ENCODE peak calls at places on chromosomes 12 and 14, in six cellular contexts. P is HepG2, O is GM12891, S is K562, F is GM12878, Z is H1. U is an unnamed sample.

GRCh38 chr14:68590233-68590535 is 202.7 kb downstream of the ZFP36L1 start:
- DNase-seq in P (no peak), O (no peak), S (no peak), F (no peak), Z (no peak), U (no peak)

GRCh38 chr12:74337951-74338350 is 199.7 kb upstream of the ATXN7L3B start:
- DNase-seq in P (peak), O (no peak), S (no peak), F (no peak), Z (no peak), U (no peak)

GRCh38 chr12:106769546-106769945 is 4.9 kb upstream of the RIC8B start:
- DNase-seq in P (no peak), O (no peak), S (no peak), F (no peak), Z (no peak), U (no peak)

GRCh38 chr12:53070901-53071492 is 8.2 kb downstream of the SPRYD3 start:
- DNase-seq in P (no peak), O (no peak), S (no peak), F (no peak), Z (no peak), U (no peak)

GRCh38 chr12:70365648-70366518 is at the start of gene KCNMB4:
- DNase-seq in P (peak), O (peak), S (peak), F (peak), Z (peak), U (peak)

GRCh38 chr14:26008290-26008689 is 589.5 kb downstream of the NOVA1 start:
- DNase-seq in P (no peak), O (no peak), S (no peak), F (no peak), Z (peak), U (no peak)

GRCh38 chr14:63045234-63045611 is at the start of gene KCNH5:
- DNase-seq in P (no peak), O (peak), S (peak), F (no peak), Z (peak), U (peak)

GRCh38 chr12:121804417-121805111 is 755 bp downstream of the SETD1B start:
- DNase-seq in P (peak), O (no peak), S (peak), F (no peak), Z (no peak), U (no peak)

GRCh38 chr12:15897433-15897832 is 13.7 kb upstream of the DERA start:
- DNase-seq in P (no peak), O (no peak), S (no peak), F (no peak), Z (no peak), U (no peak)

GRCh38 chr12:25585021-25585523 is 32.0 kb upstream of the LMNTD1 start:
- DNase-seq in P (no peak), O (no peak), S (no peak), F (no peak), Z (no peak), U (no peak)

GRCh38 chr14:34064349-34064748 is 113.5 kb upstream of the EGLN3 start:
- DNase-seq in P (no peak), O (no peak), S (no peak), F (no peak), Z (no peak), U (no peak)

GRCh38 chr14:34065690-34066391 is 115.0 kb upstream of the EGLN3 start:
- DNase-seq in P (no peak), O (no peak), S (no peak), F (no peak), Z (no peak), U (no peak)

GRCh38 chr14:34063470-34064164 is 112.7 kb upstream of the EGLN3 start:
- DNase-seq in P (peak), O (no peak), S (peak), F (no peak), Z (no peak), U (no peak)

GRCh38 chr14:34063042-34063441 is 112.2 kb upstream of the EGLN3 start:
- DNase-seq in P (no peak), O (no peak), S (no peak), F (no peak), Z (no peak), U (no peak)

GRCh38 chr14:34065222-34065621 is 114.3 kb upstream of the EGLN3 start:
- DNase-seq in P (no peak), O (no peak), S (no peak), F (no peak), Z (no peak), U (no peak)
- TF ChIP-seq POLR2AphosphoS5 in P (no peak), O (no peak), S (no peak), F (no peak), Z (no peak), U (no peak)

GRCh38 chr14:54582334-54582733 is 15.4 kb downstream of the SAMD4A start:
- DNase-seq in P (no peak), O (no peak), S (no peak), F (no peak), Z (no peak), U (no peak)

GRCh38 chr14:54580933-54581332 is 14.0 kb downstream of the SAMD4A start:
- DNase-seq in P (no peak), O (no peak), S (no peak), F (no peak), Z (no peak), U (no peak)

GRCh38 chr14:54577977-54578376 is 11.0 kb downstream of the SAMD4A start:
- DNase-seq in P (peak), O (no peak), S (no peak), F (no peak), Z (no peak), U (no peak)

GRCh38 chr14:54577494-54577893 is 10.6 kb downstream of the SAMD4A start:
- DNase-seq in P (no peak), O (no peak), S (no peak), F (no peak), Z (no peak), U (no peak)

DNA sequence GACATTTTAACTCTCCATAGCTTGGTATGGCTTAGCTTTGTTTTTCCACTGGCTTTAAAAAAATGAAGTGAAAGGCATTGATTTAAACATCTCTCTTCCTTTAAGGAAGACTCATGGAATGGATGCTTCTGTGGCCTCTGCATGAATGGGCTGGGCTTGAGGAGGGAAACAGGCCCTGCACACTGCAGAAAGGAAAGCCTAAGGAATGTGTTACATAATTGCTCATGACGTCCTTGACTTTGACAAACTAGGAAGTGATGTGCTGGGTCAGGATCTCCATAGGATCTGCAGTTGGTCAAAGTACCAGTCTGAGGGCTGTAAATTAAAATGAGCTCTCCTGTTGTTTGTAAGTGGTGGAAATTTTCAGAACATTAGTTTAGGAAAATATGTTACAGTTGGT is 12.7 kb downstream of the SAMD4A start:
- DNase-seq in P (no peak), O (no peak), S (no peak), F (no peak), Z (no peak), U (no peak)
- TF ChIP-seq POLR2A in P (no peak), O (no peak), S (no peak), F (no peak), Z (no peak), U (no peak)

DNA sequence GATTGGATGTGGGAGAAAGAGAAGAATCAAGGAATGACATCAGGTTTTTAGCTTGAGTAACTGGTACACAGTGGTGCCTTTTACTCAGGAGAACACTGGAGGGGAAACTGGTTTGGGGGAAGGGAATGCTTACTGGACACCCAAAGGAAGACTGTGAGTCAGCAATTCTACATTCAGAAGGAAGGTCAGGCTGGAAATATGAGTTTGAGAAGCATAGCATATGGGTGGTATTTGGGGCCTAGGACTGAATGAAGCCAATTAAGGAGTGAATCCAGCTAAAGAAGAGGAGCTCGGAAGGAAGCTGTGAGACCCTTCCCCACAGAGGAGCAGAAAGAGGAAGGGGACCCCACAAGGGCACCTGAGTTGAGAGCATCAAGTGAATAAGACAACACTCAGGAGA is 35.4 kb downstream of the DMAC2L start:
- DNase-seq in P (no peak), O (no peak), S (peak), F (no peak), Z (no peak), U (no peak)
- TF ChIP-seq TAF1 in P (no peak), O (no peak), S (no peak), F (no peak), Z (no peak), U (no peak)

GRCh38 chr14:104665663-104666522 is 23.5 kb upstream of the INF2 start:
- DNase-seq in P (peak), O (no peak), S (no peak), F (no peak), Z (no peak), U (no peak)
- TF ChIP-seq POLR2AphosphoS5 in P (peak), O (no peak), S (no peak), F (no peak), Z (no peak), U (no peak)

DNA sequence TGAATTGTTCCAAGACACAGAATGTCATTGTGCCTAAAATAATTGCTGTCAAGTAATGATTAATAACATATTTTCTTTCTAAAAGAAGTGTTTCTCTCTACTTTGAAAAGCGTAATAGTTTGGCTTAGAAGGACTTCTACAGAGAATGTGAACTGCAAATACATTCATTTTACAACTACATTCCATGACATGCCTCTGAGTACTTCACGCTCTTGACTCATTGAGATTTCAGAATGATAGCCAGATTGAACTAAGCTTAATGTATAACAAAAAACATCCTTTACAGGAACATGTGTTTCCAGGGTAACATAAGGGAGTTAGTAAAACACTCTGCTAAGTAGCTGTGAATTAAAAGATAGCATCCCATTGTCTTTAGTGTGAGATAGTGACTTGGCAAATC is 256.3 kb upstream of the CPNE8 start:
- DNase-seq in P (no peak), O (no peak), S (no peak), F (no peak), Z (no peak), U (no peak)
- TF ChIP-seq POLR2A in P (no peak), O (no peak), S (no peak), F (no peak), Z (no peak), U (no peak)

GRCh38 chr12:130214686-130215370 is 52.6 kb downstream of the FZD10 start:
- DNase-seq in P (no peak), O (no peak), S (no peak), F (no peak), Z (no peak), U (no peak)
- TF ChIP-seq TAF1 in P (no peak), O (no peak), S (no peak), F (no peak), Z (no peak), U (no peak)

DNA sequence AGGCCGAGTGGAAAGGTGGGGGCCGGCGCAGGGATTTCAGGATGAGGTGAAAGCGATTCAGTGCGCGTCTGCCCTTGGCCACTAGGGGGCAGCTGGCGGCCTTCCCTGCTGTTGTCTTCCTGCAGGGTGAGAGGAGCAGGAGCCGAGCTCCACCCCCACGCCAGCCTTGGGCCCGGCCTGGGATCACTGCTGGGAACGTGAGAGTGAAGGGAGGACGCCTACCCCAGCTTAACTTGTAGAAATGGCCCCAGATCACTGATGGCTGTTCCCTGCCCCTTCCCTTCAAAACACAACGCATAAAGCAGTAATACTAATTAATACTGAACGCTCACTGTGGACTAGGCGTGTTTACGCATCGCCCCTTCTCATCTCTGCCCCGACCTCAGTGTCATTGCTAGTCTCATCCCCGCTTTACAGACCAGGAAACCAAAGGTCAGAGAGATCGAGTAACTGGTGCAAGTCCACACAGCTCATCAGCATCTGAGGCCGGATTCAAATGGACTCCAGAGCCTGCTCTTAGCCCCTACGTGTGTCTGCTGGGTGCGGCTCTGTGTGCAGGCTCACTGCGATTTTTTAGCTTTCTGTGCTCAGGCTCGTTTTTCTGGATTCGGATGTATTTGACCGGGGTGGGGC is 24.3 kb downstream of the MVK start:
- DNase-seq in P (peak), O (peak), S (peak), F (no peak), Z (peak), U (peak)
- TF ChIP-seq POLR2AphosphoS5 in P (peak), O (no peak), S (no peak), F (no peak), Z (peak), U (no peak)

U was measured in GM12892.